ENCODE peak calls at places on chromosome 16, in nine cellular contexts. One of them, this sample, is unnamed.

GRCh38 chr16:77373726-77374125 is 61.1 kb downstream of the ADAMTS18 start:
- DNase-seq in ovary: no peak
- DNase-seq in heart right ventricle: no peak
- DNase-seq in PC-9: no peak
- DNase-seq in neural progenitor cell: no peak
- DNase-seq in A549: no peak
- DNase-seq in endothelial cell of umbilical vein: no peak
- DNase-seq in H1: no peak
- DNase-seq in esophagus squamous epithelium: no peak
- DNase-seq in this sample: no peak

GRCh38 chr16:66444049-66444481 is 17.0 kb downstream of the BEAN1 start:
- DNase-seq in ovary: no peak
- DNase-seq in heart right ventricle: no peak
- DNase-seq in PC-9: no peak
- DNase-seq in neural progenitor cell: peak
- DNase-seq in A549: peak
- DNase-seq in endothelial cell of umbilical vein: no peak
- DNase-seq in H1: no peak
- DNase-seq in esophagus squamous epithelium: no peak
- DNase-seq in this sample: no peak

GRCh38 chr16:49023095-49023494 is 258.5 kb downstream of the CBLN1 start:
- DNase-seq in ovary: peak
- DNase-seq in heart right ventricle: no peak
- DNase-seq in PC-9: no peak
- DNase-seq in neural progenitor cell: no peak
- DNase-seq in A549: no peak
- DNase-seq in endothelial cell of umbilical vein: no peak
- DNase-seq in H1: no peak
- DNase-seq in esophagus squamous epithelium: no peak
- DNase-seq in this sample: no peak

GRCh38 chr16:83586036-83586810 is 221.6 kb upstream of the HSBP1 start:
- DNase-seq in ovary: no peak
- DNase-seq in heart right ventricle: no peak
- DNase-seq in PC-9: no peak
- DNase-seq in neural progenitor cell: peak
- DNase-seq in A549: no peak
- DNase-seq in endothelial cell of umbilical vein: no peak
- DNase-seq in H1: no peak
- DNase-seq in esophagus squamous epithelium: no peak
- DNase-seq in this sample: no peak

GRCh38 chr16:361872-362701 is 8.3 kb downstream of the MRPL28 start:
- DNase-seq in ovary: peak
- DNase-seq in heart right ventricle: peak
- DNase-seq in PC-9: peak
- DNase-seq in neural progenitor cell: peak
- DNase-seq in A549: peak
- DNase-seq in endothelial cell of umbilical vein: peak
- DNase-seq in H1: peak
- DNase-seq in esophagus squamous epithelium: no peak
- DNase-seq in this sample: peak

GRCh38 chr16:75043175-75043937 is 44.5 kb downstream of the ZNRF1 start:
- DNase-seq in ovary: peak
- DNase-seq in heart right ventricle: no peak
- DNase-seq in PC-9: no peak
- DNase-seq in neural progenitor cell: no peak
- DNase-seq in A549: no peak
- DNase-seq in endothelial cell of umbilical vein: peak
- DNase-seq in H1: no peak
- DNase-seq in esophagus squamous epithelium: no peak
- DNase-seq in this sample: no peak

GRCh38 chr16:12794486-12795399 is 8.9 kb downstream of the CPPED1 start:
- DNase-seq in ovary: no peak
- DNase-seq in heart right ventricle: peak
- DNase-seq in PC-9: no peak
- DNase-seq in neural progenitor cell: no peak
- DNase-seq in A549: no peak
- DNase-seq in endothelial cell of umbilical vein: no peak
- DNase-seq in H1: no peak
- DNase-seq in esophagus squamous epithelium: no peak
- DNase-seq in this sample: no peak

GRCh38 chr16:79801550-79802090 is 201.1 kb upstream of the MAF start:
- DNase-seq in ovary: no peak
- DNase-seq in heart right ventricle: no peak
- DNase-seq in PC-9: no peak
- DNase-seq in neural progenitor cell: no peak
- DNase-seq in A549: no peak
- DNase-seq in endothelial cell of umbilical vein: no peak
- DNase-seq in H1: no peak
- DNase-seq in esophagus squamous epithelium: no peak
- DNase-seq in this sample: peak

GRCh38 chr16:23124315-23124714 is 24.9 kb downstream of the USP31 start:
- DNase-seq in ovary: no peak
- DNase-seq in heart right ventricle: no peak
- DNase-seq in PC-9: no peak
- DNase-seq in neural progenitor cell: no peak
- DNase-seq in A549: peak
- DNase-seq in endothelial cell of umbilical vein: peak
- DNase-seq in H1: no peak
- DNase-seq in esophagus squamous epithelium: no peak
- DNase-seq in this sample: peak

GRCh38 chr16:5838725-5839124 is 741.1 kb upstream of the EEF2KMT start:
- DNase-seq in ovary: no peak
- DNase-seq in heart right ventricle: no peak
- DNase-seq in PC-9: no peak
- DNase-seq in neural progenitor cell: no peak
- DNase-seq in A549: no peak
- DNase-seq in endothelial cell of umbilical vein: no peak
- DNase-seq in H1: no peak
- DNase-seq in esophagus squamous epithelium: no peak
- DNase-seq in this sample: no peak

GRCh38 chr16:57571098-57571497 is 28.7 kb downstream of the ADGRG5 start:
- DNase-seq in ovary: no peak
- DNase-seq in heart right ventricle: no peak
- DNase-seq in PC-9: no peak
- DNase-seq in neural progenitor cell: no peak
- DNase-seq in A549: no peak
- DNase-seq in endothelial cell of umbilical vein: no peak
- DNase-seq in H1: no peak
- DNase-seq in esophagus squamous epithelium: no peak
- DNase-seq in this sample: no peak

GRCh38 chr16:8893426-8893825 is 11.3 kb downstream of the LITAFD start:
- DNase-seq in ovary: no peak
- DNase-seq in heart right ventricle: no peak
- DNase-seq in PC-9: no peak
- DNase-seq in neural progenitor cell: no peak
- DNase-seq in A549: no peak
- DNase-seq in endothelial cell of umbilical vein: no peak
- DNase-seq in H1: no peak
- DNase-seq in esophagus squamous epithelium: no peak
- DNase-seq in this sample: no peak

GRCh38 chr16:67552476-67552875 is 9.8 kb upstream of the CTCF start:
- DNase-seq in ovary: peak
- DNase-seq in heart right ventricle: no peak
- DNase-seq in PC-9: no peak
- DNase-seq in neural progenitor cell: no peak
- DNase-seq in A549: no peak
- DNase-seq in endothelial cell of umbilical vein: no peak
- DNase-seq in H1: no peak
- DNase-seq in esophagus squamous epithelium: no peak
- DNase-seq in this sample: no peak
- H3K27ac ChIP-seq in ovary: peak
- H3K27ac ChIP-seq in heart right ventricle: peak
- H3K27ac ChIP-seq in PC-9: no peak
- H3K27ac ChIP-seq in neural progenitor cell: peak
- H3K27ac ChIP-seq in A549: no peak
- H3K27ac ChIP-seq in endothelial cell of umbilical vein: no peak
- H3K27ac ChIP-seq in H1: no peak
- H3K27ac ChIP-seq in esophagus squamous epithelium: peak
- H3K27ac ChIP-seq in this sample: no peak

GRCh38 chr16:53370827-53371226 is 63.4 kb upstream of the RBL2 start:
- DNase-seq in ovary: no peak
- DNase-seq in heart right ventricle: no peak
- DNase-seq in PC-9: no peak
- DNase-seq in neural progenitor cell: no peak
- DNase-seq in A549: no peak
- DNase-seq in endothelial cell of umbilical vein: no peak
- DNase-seq in H1: no peak
- DNase-seq in esophagus squamous epithelium: no peak
- DNase-seq in this sample: no peak

GRCh38 chr16:53369921-53370320 is 64.3 kb upstream of the RBL2 start:
- DNase-seq in ovary: no peak
- DNase-seq in heart right ventricle: no peak
- DNase-seq in PC-9: no peak
- DNase-seq in neural progenitor cell: no peak
- DNase-seq in A549: peak
- DNase-seq in endothelial cell of umbilical vein: no peak
- DNase-seq in H1: no peak
- DNase-seq in esophagus squamous epithelium: no peak
- DNase-seq in this sample: peak

GRCh38 chr16:53378138-53378537 is 56.1 kb upstream of the RBL2 start:
- DNase-seq in ovary: no peak
- DNase-seq in heart right ventricle: no peak
- DNase-seq in PC-9: no peak
- DNase-seq in neural progenitor cell: no peak
- DNase-seq in A549: no peak
- DNase-seq in endothelial cell of umbilical vein: no peak
- DNase-seq in H1: no peak
- DNase-seq in esophagus squamous epithelium: no peak
- DNase-seq in this sample: no peak

DNA sequence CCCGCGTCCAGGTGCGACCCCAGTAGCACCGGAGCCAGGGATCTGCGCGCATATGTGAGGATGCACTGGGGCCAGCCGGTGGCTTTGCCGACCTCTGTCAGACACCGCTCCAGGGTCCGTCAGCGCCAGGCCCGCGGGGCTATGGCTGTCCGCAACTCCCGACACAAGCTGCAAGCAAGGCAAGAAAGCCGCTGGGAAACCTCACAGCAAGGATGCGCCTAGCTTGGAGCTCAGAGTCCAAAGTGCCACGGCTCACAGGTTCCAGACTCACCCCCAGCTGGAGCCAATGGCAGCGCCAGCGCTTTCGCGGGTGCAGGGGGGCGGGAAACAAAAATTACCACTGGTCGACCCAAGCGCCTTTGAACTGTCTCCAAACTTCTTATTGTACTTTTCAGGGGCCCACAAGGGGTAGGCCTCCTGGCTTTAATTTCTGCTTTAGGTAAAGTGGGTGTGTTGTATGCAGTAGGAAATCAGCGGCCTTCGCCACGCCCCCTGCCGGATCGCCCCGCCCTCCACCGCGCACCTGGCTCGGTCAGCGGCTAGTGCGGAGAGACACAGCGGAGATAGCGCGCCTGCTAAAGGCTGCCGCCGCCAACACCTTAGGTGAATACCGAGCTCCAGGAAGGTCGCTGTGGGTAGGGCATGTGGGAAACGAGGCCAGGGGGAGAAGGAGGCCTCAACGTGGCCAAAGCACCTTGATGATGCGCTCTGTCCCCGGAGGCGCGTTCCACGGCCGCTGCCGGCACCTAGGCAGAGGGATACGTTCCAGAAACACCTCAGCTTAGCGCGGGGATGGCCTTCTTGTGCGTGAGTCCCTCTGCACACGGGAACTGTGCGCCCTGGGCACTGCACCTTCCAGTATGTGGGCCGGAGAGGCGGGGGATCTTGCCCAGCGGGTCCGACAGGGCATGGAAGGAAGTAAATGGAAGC is 61.1 kb upstream of the RBL2 start:
- DNase-seq in ovary: no peak
- DNase-seq in heart right ventricle: no peak
- DNase-seq in PC-9: peak
- DNase-seq in neural progenitor cell: no peak
- DNase-seq in A549: peak
- DNase-seq in endothelial cell of umbilical vein: no peak
- DNase-seq in H1: peak
- DNase-seq in esophagus squamous epithelium: no peak
- DNase-seq in this sample: no peak
- H3K4me3 ChIP-seq in ovary: no peak
- H3K4me3 ChIP-seq in heart right ventricle: peak
- H3K4me3 ChIP-seq in PC-9: peak
- H3K4me3 ChIP-seq in neural progenitor cell: no peak
- H3K4me3 ChIP-seq in A549: peak
- H3K4me3 ChIP-seq in endothelial cell of umbilical vein: no peak
- H3K4me3 ChIP-seq in H1: no peak
- H3K4me3 ChIP-seq in esophagus squamous epithelium: peak
- H3K4me3 ChIP-seq in this sample: peak

GRCh38 chr16:85823328-85823920 is 23.9 kb downstream of the COX4I1 start:
- DNase-seq in ovary: no peak
- DNase-seq in heart right ventricle: no peak
- DNase-seq in PC-9: no peak
- DNase-seq in neural progenitor cell: no peak
- DNase-seq in A549: no peak
- DNase-seq in endothelial cell of umbilical vein: no peak
- DNase-seq in H1: no peak
- DNase-seq in esophagus squamous epithelium: no peak
- DNase-seq in this sample: no peak

GRCh38 chr16:85824161-85825135 is 25.0 kb downstream of the COX4I1 start:
- DNase-seq in ovary: no peak
- DNase-seq in heart right ventricle: no peak
- DNase-seq in PC-9: no peak
- DNase-seq in neural progenitor cell: no peak
- DNase-seq in A549: no peak
- DNase-seq in endothelial cell of umbilical vein: no peak
- DNase-seq in H1: no peak
- DNase-seq in esophagus squamous epithelium: no peak
- DNase-seq in this sample: no peak

GRCh38 chr16:85826686-85827247 is 27.3 kb downstream of the COX4I1 start:
- DNase-seq in ovary: no peak
- DNase-seq in heart right ventricle: no peak
- DNase-seq in PC-9: no peak
- DNase-seq in neural progenitor cell: no peak
- DNase-seq in A549: no peak
- DNase-seq in endothelial cell of umbilical vein: no peak
- DNase-seq in H1: no peak
- DNase-seq in esophagus squamous epithelium: no peak
- DNase-seq in this sample: no peak

GRCh38 chr16:85828166-85828565 is 28.7 kb downstream of the COX4I1 start:
- DNase-seq in ovary: no peak
- DNase-seq in heart right ventricle: no peak
- DNase-seq in PC-9: no peak
- DNase-seq in neural progenitor cell: no peak
- DNase-seq in A549: no peak
- DNase-seq in endothelial cell of umbilical vein: no peak
- DNase-seq in H1: no peak
- DNase-seq in esophagus squamous epithelium: no peak
- DNase-seq in this sample: no peak

GRCh38 chr16:85825326-85825725 is 25.8 kb downstream of the COX4I1 start:
- DNase-seq in ovary: no peak
- DNase-seq in heart right ventricle: no peak
- DNase-seq in PC-9: no peak
- DNase-seq in neural progenitor cell: no peak
- DNase-seq in A549: no peak
- DNase-seq in endothelial cell of umbilical vein: no peak
- DNase-seq in H1: no peak
- DNase-seq in esophagus squamous epithelium: no peak
- DNase-seq in this sample: no peak
- H3K27ac ChIP-seq in ovary: no peak
- H3K27ac ChIP-seq in heart right ventricle: no peak
- H3K27ac ChIP-seq in PC-9: no peak
- H3K27ac ChIP-seq in neural progenitor cell: no peak
- H3K27ac ChIP-seq in A549: no peak
- H3K27ac ChIP-seq in endothelial cell of umbilical vein: no peak
- H3K27ac ChIP-seq in H1: no peak
- H3K27ac ChIP-seq in esophagus squamous epithelium: no peak
- H3K27ac ChIP-seq in this sample: no peak

GRCh38 chr16:81478294-81478693 is 33.7 kb downstream of the CMIP start:
- DNase-seq in ovary: no peak
- DNase-seq in heart right ventricle: no peak
- DNase-seq in PC-9: no peak
- DNase-seq in neural progenitor cell: no peak
- DNase-seq in A549: no peak
- DNase-seq in endothelial cell of umbilical vein: no peak
- DNase-seq in H1: no peak
- DNase-seq in esophagus squamous epithelium: no peak
- DNase-seq in this sample: no peak
- H3K4me3 ChIP-seq in ovary: no peak
- H3K4me3 ChIP-seq in heart right ventricle: no peak
- H3K4me3 ChIP-seq in PC-9: no peak
- H3K4me3 ChIP-seq in neural progenitor cell: no peak
- H3K4me3 ChIP-seq in A549: no peak
- H3K4me3 ChIP-seq in endothelial cell of umbilical vein: no peak
- H3K4me3 ChIP-seq in H1: no peak
- H3K4me3 ChIP-seq in esophagus squamous epithelium: no peak
- H3K4me3 ChIP-seq in this sample: no peak